ENCODE peak calls at places on chromosomes 6 and 20, in seven cellular contexts. W is A549; F is fibroblast of lung; A is CD8-positive, alpha-beta memory T cell; J is prostate gland; N is DND-41; D is thoracic aorta. U is an unnamed sample. For H3K4me1, the result is how much of the 10 kb centered on the place peaks cover.

GRCh38 chr20:35702051-35702823 is 3.0 kb downstream of the ROMO1 start:
- DNase-seq in W (no peak), F (peak), A (no peak), J (no peak), N (no peak), D (no peak), U (no peak)

GRCh38 chr6:43667245-43668150 is 20.1 kb downstream of the MRPS18A start:
- DNase-seq in W (peak), F (peak), A (peak), J (peak), N (peak), D (no peak), U (no peak)

GRCh38 chr20:56626367-56627121 is 2.6 kb upstream of the TFAP2C start:
- DNase-seq in W (peak), F (no peak), A (no peak), J (no peak), N (no peak), D (no peak), U (no peak)

GRCh38 chr6:41167173-41167963 is 4.5 kb upstream of the TREM2 start:
- DNase-seq in W (no peak), F (peak), A (no peak), J (no peak), N (peak), D (no peak), U (no peak)

GRCh38 chr6:170074907-170075306 is 216.0 kb downstream of the DLL1 start:
- DNase-seq in W (no peak), F (no peak), A (no peak), J (no peak), N (no peak), D (no peak), U (no peak)

GRCh38 chr6:220736-221475 is 71.4 kb upstream of the DUSP22 start:
- DNase-seq in W (no peak), F (peak), A (no peak), J (no peak), N (no peak), D (no peak), U (no peak)

GRCh38 chr20:37198962-37199660 is 19.8 kb upstream of the MROH8 start:
- DNase-seq in W (no peak), F (no peak), A (no peak), J (no peak), N (no peak), D (no peak), U (no peak)

GRCh38 chr6:43188426-43188825 is 6.4 kb downstream of the CUL9 start:
- DNase-seq in W (no peak), F (no peak), A (no peak), J (no peak), N (no peak), D (no peak), U (no peak)

GRCh38 chr6:78390066-78390465 is 477.3 kb upstream of the IRAK1BP1 start:
- DNase-seq in W (no peak), F (no peak), A (no peak), J (no peak), N (no peak), D (no peak), U (no peak)

GRCh38 chr20:58374906-58375760 is 13.9 kb upstream of the VAPB start:
- DNase-seq in W (no peak), F (peak), A (no peak), J (no peak), N (no peak), D (no peak), U (no peak)

GRCh38 chr6:29887819-29888581 is 54.3 kb upstream of the HLA-A start:
- DNase-seq in W (no peak), F (peak), A (peak), J (peak), N (no peak), D (no peak), U (no peak)

GRCh38 chr6:31922942-31923341 is 4.6 kb upstream of the C2 start:
- DNase-seq in W (no peak), F (no peak), A (no peak), J (no peak), N (peak), D (no peak), U (no peak)

GRCh38 chr20:3203315-3204123 is 963 bp downstream of the DDRGK1 start:
- DNase-seq in W (no peak), F (no peak), A (no peak), J (no peak), N (no peak), D (no peak), U (no peak)

GRCh38 chr6:158648682-158649131 is 1.1 kb upstream of the SYTL3 start:
- DNase-seq in W (no peak), F (peak), A (no peak), J (no peak), N (no peak), D (no peak), U (no peak)

GRCh38 chr6:53752856-53753255 is 41.9 kb upstream of the LRRC1 start:
- DNase-seq in W (no peak), F (peak), A (no peak), J (no peak), N (no peak), D (no peak), U (no peak)

GRCh38 chr20:62238569-62239277 is 402 bp downstream of the OSBPL2 start:
- DNase-seq in W (no peak), F (peak), A (no peak), J (no peak), N (peak), D (no peak), U (no peak)

GRCh38 chr6:135426833-135427232 is 70.7 kb downstream of the AHI1 start:
- DNase-seq in W (no peak), F (no peak), A (no peak), J (no peak), N (no peak), D (no peak), U (no peak)

GRCh38 chr6:157289764-157290163 is 33.6 kb downstream of the TMEM242 start:
- DNase-seq in W (no peak), F (no peak), A (no peak), J (no peak), N (no peak), D (no peak), U (no peak)

GRCh38 chr6:110618591-110619267 is 142.3 kb upstream of the SLC22A16 start:
- DNase-seq in W (peak), F (peak), A (no peak), J (peak), N (no peak), D (no peak), U (no peak)

GRCh38 chr6:82040405-82041221 is 206.9 kb downstream of the IBTK start:
- DNase-seq in W (peak), F (peak), A (no peak), J (peak), N (peak), D (no peak), U (no peak)

DNA sequence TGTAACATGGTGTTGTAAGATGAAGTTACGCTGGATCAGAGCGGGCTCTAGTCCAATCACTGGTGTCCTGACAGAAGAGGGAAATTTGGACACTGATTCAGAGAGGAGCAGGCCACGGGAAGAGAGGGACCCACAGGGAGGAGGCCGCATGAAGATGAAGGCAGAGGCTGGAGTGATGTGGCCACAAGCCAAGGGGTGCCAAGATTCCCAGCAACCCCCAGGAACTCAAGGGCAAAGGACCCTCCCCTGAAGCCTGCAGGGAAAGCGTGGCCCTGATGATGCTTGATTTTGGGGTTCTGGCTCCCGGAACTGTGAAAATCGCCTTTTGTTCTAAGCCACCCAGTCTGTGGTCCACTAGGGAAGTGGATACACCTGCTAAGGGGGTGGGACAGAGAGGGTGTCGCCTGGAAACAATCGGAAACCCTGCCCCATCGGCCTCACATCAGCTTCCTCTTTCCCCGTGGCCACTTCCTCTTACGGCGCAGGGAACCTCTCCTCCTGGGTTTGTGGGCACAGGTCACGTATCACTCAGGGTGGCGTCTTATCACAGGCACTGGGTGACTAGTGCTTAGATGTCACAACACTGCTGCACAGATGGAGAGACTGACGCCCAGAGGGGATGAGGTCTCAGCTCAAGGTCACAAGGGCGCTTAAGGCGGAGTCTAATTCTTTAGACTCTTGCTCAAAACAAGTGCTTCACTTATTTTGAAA is 58.0 kb downstream of the SULF2 start:
- DNase-seq in W (no peak), F (no peak), A (peak), J (no peak), N (peak), D (no peak), U (peak)
- H3K4me3 ChIP-seq in W (no peak), F (no peak), A (peak), J (no peak), N (no peak), D (no peak), U (no peak)

GRCh38 chr20:41139227-41140093 is 2.1 kb downstream of the PLCG1 start:
- DNase-seq in W (no peak), F (no peak), A (no peak), J (no peak), N (no peak), D (no peak), U (no peak)
- H3K4me1 ChIP-seq in W (under half), F (under half), A (half or more), J (under half), N (half or more), D (half or more), U (half or more)

DNA sequence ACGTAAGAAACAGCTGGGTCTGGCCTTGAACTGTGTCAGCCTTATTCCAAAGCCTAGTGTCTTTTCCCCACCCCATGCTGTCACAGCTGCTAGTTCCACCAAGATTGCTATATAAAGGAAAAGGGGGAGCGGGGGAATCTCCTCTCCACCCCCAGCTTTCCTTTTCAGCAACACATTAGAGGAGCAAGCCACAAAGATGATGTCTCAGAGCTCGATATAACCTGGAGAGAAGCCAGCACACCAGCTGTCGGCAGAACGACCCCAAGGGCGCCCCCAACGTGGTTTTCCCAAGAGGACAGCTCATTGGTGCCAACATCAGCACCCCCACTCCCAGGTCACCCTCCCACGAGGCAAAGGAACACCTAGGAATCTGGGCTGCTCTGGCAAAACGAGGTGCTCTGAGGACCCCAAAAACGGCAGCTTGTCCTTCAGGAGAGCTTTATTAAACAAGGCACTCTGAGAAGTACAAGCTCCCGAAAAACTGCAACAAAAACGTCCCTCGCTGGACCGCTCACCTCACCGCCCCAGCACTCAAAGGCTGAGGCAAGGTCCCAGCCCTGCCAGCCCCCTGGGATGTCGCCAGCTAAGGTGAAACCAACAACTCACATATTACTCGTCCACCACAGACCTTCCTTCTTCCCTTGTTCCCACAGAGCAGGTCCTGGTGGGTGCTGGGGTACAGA is 36.3 kb downstream of the ATP9A start:
- DNase-seq in W (no peak), F (peak), A (no peak), J (no peak), N (no peak), D (no peak), U (no peak)
- H3K4me3 ChIP-seq in W (no peak), F (peak), A (no peak), J (no peak), N (no peak), D (peak), U (no peak)

DNA sequence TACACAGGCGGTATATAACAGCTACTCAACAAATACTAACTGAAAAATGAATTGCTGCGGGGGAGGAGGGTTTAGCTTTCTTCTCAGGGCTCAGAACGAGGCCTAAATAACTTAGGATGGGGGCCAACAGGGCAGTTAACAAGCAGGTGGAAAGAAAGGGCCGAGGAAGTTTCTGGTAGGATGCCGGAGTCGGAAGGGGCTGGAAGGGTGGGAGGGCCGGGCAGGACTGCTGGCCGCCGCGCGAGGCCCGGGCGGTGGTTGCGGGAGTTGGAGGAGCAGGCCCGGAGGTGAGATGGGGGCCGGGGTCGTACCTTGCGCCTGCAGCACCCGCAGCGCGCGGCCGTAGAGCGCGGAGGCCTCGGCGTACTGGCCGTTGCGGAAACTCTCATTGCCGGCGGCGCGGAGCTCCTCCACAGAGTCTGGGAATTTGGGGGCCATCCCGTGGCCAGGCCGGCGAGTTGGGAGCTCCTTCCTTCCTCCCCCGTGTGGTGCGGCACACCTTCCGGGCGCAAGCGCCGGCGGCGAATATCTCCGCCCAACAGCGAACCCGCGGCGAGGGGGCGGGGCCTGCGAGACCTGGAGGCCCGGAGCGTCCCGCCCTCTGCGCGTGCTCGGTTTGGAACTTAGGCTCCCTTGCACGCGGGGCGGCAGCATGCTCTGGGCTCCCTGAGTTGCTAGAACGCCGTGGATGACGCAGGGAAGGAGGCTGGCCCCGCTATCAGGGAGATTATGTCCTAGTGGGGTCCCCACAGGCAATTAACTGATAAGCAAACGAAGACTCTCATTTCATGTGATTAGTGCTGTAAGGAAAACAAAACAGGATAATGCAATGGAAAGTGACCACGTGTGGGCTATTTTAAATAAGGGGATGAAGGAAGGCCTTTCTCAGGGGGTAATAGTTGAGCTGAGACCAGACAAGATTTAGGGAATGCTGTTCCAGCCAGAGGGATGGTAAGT is at the start of gene TOMM34:
- DNase-seq in W (peak), F (peak), A (peak), J (peak), N (peak), D (peak), U (peak)
- H3K4me1 ChIP-seq in W (under half), F (under half), A (under half), J (under half), N (under half), D (under half), U (under half)

U was measured in esophagus squamous epithelium.